ENCODE peak calls at places on chromosome 5, in five cellular contexts. S, U, V, X and D are unnamed samples.

GRCh38 chr5:180599981-180600553 is 8.8 kb upstream of the SCGB3A1 start:
- DNase-seq in S (no peak), U (peak; percentile 12), V (no peak), X (no peak), D (no peak)

GRCh38 chr5:34735436-34736426 is 79.6 kb downstream of the RAI14 start:
- DNase-seq in S (no peak), U (no peak), V (peak; percentile 85), X (no peak), D (no peak)

GRCh38 chr5:125137535-125137934 is 391.1 kb upstream of the ZNF608 start:
- DNase-seq in S (no peak), U (no peak), V (peak; percentile 28), X (no peak), D (no peak)

GRCh38 chr5:135246605-135246922 is 152.5 kb downstream of the MACROH2A1 start:
- DNase-seq in S (no peak), U (peak; percentile 48), V (no peak), X (no peak), D (no peak)

GRCh38 chr5:141521244-141521781 is 32.4 kb downstream of the PCDHGC5 start:
- DNase-seq in S (no peak), U (no peak), V (peak; percentile 100), X (peak; percentile 78), D (peak; percentile 45)

GRCh38 chr5:144219869-144220268 is 49.2 kb downstream of the KCTD16 start:
- DNase-seq in S (no peak), U (no peak), V (no peak), X (no peak), D (no peak)

GRCh38 chr5:135028791-135029467 is 5.1 kb downstream of the PITX1 start:
- DNase-seq in S (no peak), U (no peak), V (no peak), X (no peak), D (no peak)

GRCh38 chr5:98568336-98568735 is 205.1 kb upstream of the RGMB start:
- DNase-seq in S (no peak), U (no peak), V (peak; percentile 51), X (no peak), D (no peak)

GRCh38 chr5:65034782-65035181 is 266.1 kb downstream of the CWC27 start:
- DNase-seq in S (peak; percentile 17), U (no peak), V (no peak), X (no peak), D (no peak)